ENCODE peak calls at places on chromosomes 2 and 18, in six cellular contexts. G is GM20000, F is T-cell, B is kidney glomerular epithelial cell, H is HT-29, O is KG1. R is an unnamed sample.

GRCh38 chr2:151237422-151238012 is 24.1 kb downstream of the RBM43 start:
- DNase-seq in G (no peak), F (no peak), B (no peak), H (peak; percentile 6), O (no peak), R (no peak)

GRCh38 chr2:227238242-227239237 is 74.1 kb downstream of the COL4A3 start:
- DNase-seq in G (peak; percentile 50), F (peak; percentile 11), B (peak; percentile 55), H (peak; percentile 74), O (peak; percentile 28), R (no peak)

GRCh38 chr18:71583291-71583690 is 960.9 kb downstream of the CBLN2 start:
- DNase-seq in G (no peak), F (no peak), B (no peak), H (no peak), O (no peak), R (no peak)

GRCh38 chr2:227322530-227323190 is 2.4 kb upstream of the MFF start:
- DNase-seq in G (no peak), F (no peak), B (no peak), H (no peak), O (no peak), R (no peak)

GRCh38 chr2:148959745-148960144 is 78.8 kb upstream of the LYPD6B start:
- DNase-seq in G (no peak), F (no peak), B (no peak), H (no peak), O (no peak), R (no peak)

GRCh38 chr18:55321268-55322175 is 266.5 kb downstream of the TCF4 start:
- DNase-seq in G (peak; percentile 60), F (no peak), B (peak; percentile 40), H (no peak), O (peak; percentile 30), R (peak; percentile 71)

GRCh38 chr2:20339012-20339411 is 11.6 kb downstream of the PUM2 start:
- DNase-seq in G (no peak), F (no peak), B (no peak), H (no peak), O (no peak), R (no peak)

GRCh38 chr2:176102309-176102866 is 2.8 kb downstream of the HOXD12 start:
- DNase-seq in G (no peak), F (no peak), B (no peak), H (no peak), O (no peak), R (no peak)

GRCh38 chr18:77102246-77103040 is 30.1 kb downstream of the MBP start:
- DNase-seq in G (peak; percentile 85), F (no peak), B (peak; percentile 39), H (no peak), O (no peak), R (no peak)

GRCh38 chr2:11995381-11995947 is 249.0 kb downstream of the LPIN1 start:
- DNase-seq in G (no peak), F (no peak), B (no peak), H (no peak), O (no peak), R (peak; percentile 11)

GRCh38 chr18:78305789-78306188 is 673.8 kb upstream of the SALL3 start:
- DNase-seq in G (no peak), F (no peak), B (no peak), H (no peak), O (no peak), R (no peak)

GRCh38 chr18:77133051-77133919 is 702 bp upstream of the MBP start:
- DNase-seq in G (no peak), F (no peak), B (no peak), H (peak; percentile 37), O (no peak), R (no peak)

GRCh38 chr2:201881382-201881720 is 75.0 kb downstream of the CDK15 start:
- DNase-seq in G (no peak), F (no peak), B (no peak), H (no peak), O (no peak), R (no peak)

GRCh38 chr2:38835015-38835601 is 40.6 kb downstream of the DHX57 start:
- DNase-seq in G (no peak), F (no peak), B (no peak), H (peak; percentile 71), O (no peak), R (no peak)

GRCh38 chr18:54794819-54795218 is 33.5 kb upstream of the RAB27B start:
- DNase-seq in G (no peak), F (no peak), B (no peak), H (no peak), O (no peak), R (no peak)

GRCh38 chr2:7619203-7619602 is 702.0 kb downstream of the RNF144A start:
- DNase-seq in G (no peak), F (no peak), B (no peak), H (no peak), O (no peak), R (no peak)

GRCh38 chr18:10072659-10073309 is 159.0 kb downstream of the VAPA start:
- DNase-seq in G (no peak), F (no peak), B (no peak), H (no peak), O (no peak), R (no peak)

GRCh38 chr18:49381267-49381865 is 79.1 kb downstream of the DYM start:
- DNase-seq in G (no peak), F (no peak), B (no peak), H (no peak), O (no peak), R (no peak)

GRCh38 chr2:190726255-190726654 is 77.4 kb downstream of the NAB1 start:
- DNase-seq in G (no peak), F (no peak), B (no peak), H (no peak), O (no peak), R (no peak)

GRCh38 chr2:241908686-241909420 is 39.3 kb downstream of the RTP5 start:
- DNase-seq in G (no peak), F (no peak), B (no peak), H (no peak), O (no peak), R (no peak)

GRCh38 chr2:203783496-203784203 is 77.2 kb downstream of the CD28 start:
- DNase-seq in G (no peak), F (no peak), B (no peak), H (no peak), O (no peak), R (no peak)

GRCh38 chr2:58501371-58501770 is 260.2 kb upstream of the FANCL start:
- DNase-seq in G (no peak), F (no peak), B (no peak), H (no peak), O (no peak), R (no peak)

GRCh38 chr2:95354925-95355324 is 47.6 kb upstream of the FAHD2A start:
- DNase-seq in G (no peak), F (no peak), B (no peak), H (no peak), O (no peak), R (no peak)

GRCh38 chr2:212797484-212798205 is 259.0 kb upstream of the ERBB4 start:
- DNase-seq in G (no peak), F (no peak), B (no peak), H (no peak), O (no peak), R (no peak)

GRCh38 chr2:178233428-178233827 is 39.1 kb downstream of the OSBPL6 start:
- DNase-seq in G (no peak), F (no peak), B (no peak), H (no peak), O (no peak), R (no peak)

GRCh38 chr2:39266906-39267434 is 23.2 kb upstream of the CDKL4 start:
- DNase-seq in G (no peak), F (no peak), B (no peak), H (no peak), O (no peak), R (no peak)

GRCh38 chr18:74861154-74861553 is 263.5 kb downstream of the ZNF407 start:
- DNase-seq in G (no peak), F (no peak), B (no peak), H (no peak), O (no peak), R (no peak)

GRCh38 chr2:46460241-46460921 is 19.0 kb upstream of the TMEM247 start:
- DNase-seq in G (no peak), F (no peak), B (no peak), H (no peak), O (no peak), R (no peak)

GRCh38 chr2:25043241-25043867 is 1.5 kb downstream of the EFR3B start:
- DNase-seq in G (peak; percentile 32), F (no peak), B (peak; percentile 75), H (no peak), O (no peak), R (no peak)

GRCh38 chr2:160869411-160869810 is 290.8 kb upstream of the TANK start:
- DNase-seq in G (no peak), F (no peak), B (no peak), H (no peak), O (no peak), R (no peak)

GRCh38 chr2:224426650-224427049 is 24.7 kb upstream of the FAM124B start:
- DNase-seq in G (no peak), F (no peak), B (no peak), H (no peak), O (peak; percentile 22), R (no peak)

GRCh38 chr2:195533771-195534642 is 123.0 kb upstream of the SLC39A10 start:
- DNase-seq in G (no peak), F (peak; percentile 24), B (peak; percentile 80), H (peak; percentile 35), O (no peak), R (no peak)

GRCh38 chr18:25557006-25557405 is 205.0 kb upstream of the ZNF521 start:
- DNase-seq in G (no peak), F (no peak), B (no peak), H (no peak), O (no peak), R (peak; percentile 3)

GRCh38 chr2:75098856-75099255 is 100.5 kb downstream of the TACR1 start:
- DNase-seq in G (peak; percentile 27), F (no peak), B (no peak), H (peak; percentile 31), O (no peak), R (no peak)